ENCODE peak calls at places on chromosomes 16 and 17, in four cellular contexts. P is stomach, Z is SK-N-SH, H is left ventricle myocardium inferior. X is an unnamed sample. For H3K4me1 and H3K9me3, the result is how much of the 10 kb centered on the place peaks cover.

GRCh38 chr16:2785101-2785991 is 2.0 kb downstream of the PRSS33 start:
- DNase-seq in P (no peak), Z (peak), H (no peak), X (no peak)

GRCh38 chr17:57665128-57665527 is 80.0 kb downstream of the CCDC182 start:
- DNase-seq in P (no peak), Z (peak), H (no peak), X (no peak)

GRCh38 chr16:15055141-15056053 is 477 bp downstream of the NTAN1 start:
- DNase-seq in P (no peak), Z (no peak), H (no peak), X (peak)

GRCh38 chr16:84785843-84786538 is 33.8 kb upstream of the CRISPLD2 start:
- DNase-seq in P (peak), Z (peak), H (peak), X (peak)

GRCh38 chr16:569445-570254 is at the start of gene PIGQ:
- DNase-seq in P (peak), Z (peak), H (peak), X (peak)

GRCh38 chr16:85168732-85169256 is 56.5 kb upstream of the CIBAR2 start:
- DNase-seq in P (no peak), Z (peak), H (peak), X (peak)

GRCh38 chr17:81241648-81242420 is 2.7 kb downstream of the NDUFAF8 start:
- DNase-seq in P (peak), Z (peak), H (no peak), X (peak)

GRCh38 chr17:83109793-83110645 is 30.6 kb downstream of the METRNL start:
- DNase-seq in P (peak), Z (peak), H (peak), X (peak)

GRCh38 chr17:44379887-44380286 is 9.6 kb downstream of the ITGA2B start:
- DNase-seq in P (no peak), Z (no peak), H (no peak), X (no peak)

GRCh38 chr17:80948961-80949450 is 42.6 kb upstream of the CHMP6 start:
- DNase-seq in P (no peak), Z (peak), H (no peak), X (no peak)

GRCh38 chr17:2967515-2967914 is 95.9 kb downstream of the OR1D5 start:
- DNase-seq in P (no peak), Z (no peak), H (peak), X (peak)

GRCh38 chr16:81163671-81164070 is 67.5 kb upstream of the GCSH start:
- DNase-seq in P (no peak), Z (no peak), H (no peak), X (no peak)

GRCh38 chr16:15950167-15950854 is 895 bp downstream of the ABCC1 start:
- DNase-seq in P (peak), Z (peak), H (no peak), X (no peak)

GRCh38 chr17:63162406-63163157 is 196.5 kb downstream of the TANC2 start:
- DNase-seq in P (no peak), Z (no peak), H (no peak), X (no peak)

GRCh38 chr17:8126306-8127066 is 2.6 kb upstream of the HES7 start:
- DNase-seq in P (no peak), Z (peak), H (no peak), X (peak)

GRCh38 chr17:28528329-28529011 is 22.3 kb downstream of the FOXN1 start:
- DNase-seq in P (no peak), Z (no peak), H (no peak), X (no peak)

GRCh38 chr16:85462405-85463227 is 150.5 kb upstream of the GSE1 start:
- DNase-seq in P (peak), Z (peak), H (peak), X (peak)

GRCh38 chr17:69478916-69479315 is 64.4 kb downstream of the MAP2K6 start:
- DNase-seq in P (no peak), Z (no peak), H (no peak), X (no peak)

GRCh38 chr17:18235743-18236256 is 10.4 kb downstream of the LLGL1 start:
- DNase-seq in P (no peak), Z (no peak), H (no peak), X (no peak)

GRCh38 chr16:85104147-85104546 is 8.1 kb downstream of the CIBAR2 start:
- DNase-seq in P (no peak), Z (no peak), H (no peak), X (no peak)

GRCh38 chr16:27638833-27639587 is 89.1 kb downstream of the KATNIP start:
- DNase-seq in P (no peak), Z (no peak), H (no peak), X (no peak)

DNA sequence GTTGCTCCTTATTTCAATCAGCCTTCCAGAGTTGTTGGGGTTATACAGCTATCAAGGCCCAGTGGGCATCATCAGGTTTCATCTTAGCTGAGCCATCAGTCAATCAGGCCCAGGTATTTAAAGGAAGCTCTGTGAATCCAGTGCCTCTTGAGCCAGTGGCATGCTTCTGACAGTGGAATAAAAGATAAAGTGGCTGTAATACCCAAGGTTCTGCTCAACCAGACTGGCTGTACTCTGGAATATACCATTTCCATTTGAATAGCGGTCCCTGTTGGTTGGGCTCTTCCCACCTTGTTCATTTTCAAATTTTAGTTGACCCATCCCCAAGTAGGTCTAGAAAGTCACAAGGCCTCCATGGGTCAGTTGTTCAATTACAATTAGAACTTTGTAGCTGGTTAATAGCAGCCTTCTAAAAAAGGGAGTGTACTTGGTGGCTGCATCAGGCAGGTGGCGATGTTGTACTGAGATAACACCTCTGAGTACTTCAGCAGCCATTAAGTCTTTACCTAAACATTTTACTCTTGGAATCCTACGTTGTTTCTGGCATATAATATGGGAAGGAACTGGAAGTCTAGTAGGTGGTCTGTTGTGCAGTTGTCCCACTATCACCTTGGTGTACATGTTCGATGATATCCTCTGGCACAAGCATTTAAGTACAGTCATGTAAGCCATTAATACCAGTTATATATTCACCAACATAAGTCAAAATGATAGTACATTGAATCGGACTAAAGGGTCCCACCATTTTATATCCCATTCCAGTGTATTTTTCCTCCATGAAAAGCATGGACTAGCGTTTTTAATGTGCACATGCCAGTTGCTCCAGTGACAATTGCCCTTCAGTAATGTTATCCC is 294.1 kb downstream of the BCAS3 start:
- DNase-seq in P (peak), Z (peak), H (no peak), X (peak)
- H3K4me1 ChIP-seq in P (under half), Z (under half), H (under half), X (under half)

DNA sequence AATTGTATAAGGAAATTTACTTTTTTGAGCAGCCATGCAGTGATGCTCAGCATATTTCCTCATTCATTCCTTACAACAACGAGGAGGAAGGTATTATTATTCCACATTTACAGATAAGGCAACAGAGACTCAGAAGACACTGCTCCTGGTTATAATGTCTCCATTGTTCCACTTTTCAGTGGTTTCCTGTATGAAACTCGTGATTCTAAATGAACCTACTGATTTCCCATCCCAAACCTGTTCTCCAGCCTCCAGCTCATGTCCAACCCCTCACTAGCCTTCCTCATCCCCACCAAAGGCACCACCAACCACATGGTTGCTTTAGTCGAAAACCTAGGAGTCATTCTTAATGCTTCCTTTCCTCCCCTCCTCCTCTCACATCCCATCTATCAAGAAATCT is 12.5 kb upstream of the ERCC4 start:
- DNase-seq in P (no peak), Z (no peak), H (no peak), X (no peak)
- H3K27ac ChIP-seq in P (no peak), Z (no peak), H (no peak), X (no peak)

DNA sequence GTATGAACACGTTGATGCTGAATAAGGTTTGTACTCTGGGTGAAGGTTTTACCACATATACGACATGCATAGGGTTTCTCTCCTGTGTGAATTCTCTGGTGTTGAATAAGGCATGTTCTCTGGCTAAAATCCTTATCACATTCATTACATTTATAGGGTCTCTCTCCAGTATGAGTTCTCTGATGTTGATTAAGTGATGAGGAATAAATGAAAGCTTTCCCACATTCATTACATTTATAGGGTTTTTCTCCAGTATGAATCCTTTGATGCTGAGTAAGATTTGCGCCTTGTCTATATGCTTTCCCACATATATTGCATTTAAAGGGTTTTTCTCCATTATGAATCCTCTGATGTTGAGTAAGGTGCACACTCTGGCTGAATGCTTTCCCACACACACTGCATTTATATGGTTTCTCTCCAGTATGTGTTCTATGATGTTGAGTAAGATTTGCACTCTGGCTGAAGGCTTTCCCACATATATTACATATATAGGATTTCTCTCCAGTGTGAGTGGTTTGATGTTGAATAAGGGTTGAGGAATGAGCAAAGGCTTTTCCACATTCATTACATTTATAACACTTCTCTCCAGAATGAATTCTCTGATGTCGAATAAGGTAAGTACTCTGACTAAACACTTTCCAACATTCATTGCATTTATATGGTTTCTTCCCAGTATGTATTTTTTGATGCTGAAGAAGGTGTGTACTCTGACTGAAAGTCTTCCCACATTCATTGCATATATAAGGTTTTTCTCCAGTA is 16.9 kb downstream of the ZNF287 start:
- DNase-seq in P (no peak), Z (no peak), H (no peak), X (no peak)
- H3K9me3 ChIP-seq in P (half or more), Z (under half), H (half or more), X (half or more)

GRCh38 chr17:9230861-9231260 is 209.6 kb downstream of the NTN1 start:
- DNase-seq in P (no peak), Z (no peak), H (no peak), X (no peak)
- H3K4me1 ChIP-seq in P (under half), Z (under half), H (under half), X (under half)

DNA sequence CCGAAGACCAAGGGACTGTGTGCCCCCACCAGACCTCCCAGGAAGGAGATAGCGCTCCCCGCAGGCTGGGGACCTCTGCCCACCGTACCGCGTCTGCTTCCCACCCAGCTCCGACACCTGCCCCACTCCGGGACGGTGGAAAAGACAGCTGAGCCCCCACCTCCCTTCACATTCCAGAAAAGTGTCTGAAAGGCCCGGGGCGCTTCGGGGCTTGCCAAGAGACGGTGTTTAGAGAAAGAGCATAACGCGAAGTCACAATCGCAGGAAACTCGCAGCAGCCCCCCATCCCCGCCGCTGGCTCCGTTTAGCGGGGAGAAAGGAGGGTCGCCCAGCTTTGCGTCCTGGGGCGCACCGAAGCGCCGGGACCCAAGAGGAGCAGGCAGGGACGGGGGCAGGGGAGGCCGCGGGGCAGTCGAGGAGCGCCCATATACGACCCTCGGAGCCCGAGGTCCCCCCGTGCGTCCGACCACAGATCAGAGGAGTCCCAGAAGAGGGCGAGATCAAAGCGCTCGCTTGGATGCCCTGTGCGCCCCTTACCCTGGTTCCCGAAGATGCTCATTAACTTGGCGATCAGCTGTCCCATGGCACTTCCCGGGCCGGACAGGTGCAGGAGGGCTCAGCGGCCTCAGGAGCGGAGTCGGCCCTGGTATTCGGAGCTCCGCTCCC is 650 bp downstream of the ARL5C start:
- DNase-seq in P (no peak), Z (no peak), H (no peak), X (no peak)
- H3K27ac ChIP-seq in P (no peak), Z (no peak), H (peak), X (peak)

GRCh38 chr16:76741623-76742022 is 449.4 kb upstream of the MON1B start:
- DNase-seq in P (no peak), Z (no peak), H (no peak), X (no peak)
- H3K9me3 ChIP-seq in P (under half), Z (under half), H (under half), X (under half)

GRCh38 chr16:11794447-11794846 is 2.6 kb downstream of the ZC3H7A start:
- DNase-seq in P (no peak), Z (no peak), H (no peak), X (no peak)
- H3K4me1 ChIP-seq in P (half or more), Z (under half), H (half or more), X (half or more)

GRCh38 chr16:69917739-69918138 is 33.4 kb upstream of the CLEC18A start:
- DNase-seq in P (no peak), Z (no peak), H (no peak), X (peak)
- H3K27ac ChIP-seq in P (peak), Z (no peak), H (peak), X (peak)

GRCh38 chr17:53129863-53130262 is 692.9 kb upstream of the KIF2B start:
- DNase-seq in P (no peak), Z (no peak), H (no peak), X (no peak)

GRCh38 chr17:53122966-53123365 is 699.8 kb upstream of the KIF2B start:
- DNase-seq in P (no peak), Z (no peak), H (no peak), X (no peak)

DNA sequence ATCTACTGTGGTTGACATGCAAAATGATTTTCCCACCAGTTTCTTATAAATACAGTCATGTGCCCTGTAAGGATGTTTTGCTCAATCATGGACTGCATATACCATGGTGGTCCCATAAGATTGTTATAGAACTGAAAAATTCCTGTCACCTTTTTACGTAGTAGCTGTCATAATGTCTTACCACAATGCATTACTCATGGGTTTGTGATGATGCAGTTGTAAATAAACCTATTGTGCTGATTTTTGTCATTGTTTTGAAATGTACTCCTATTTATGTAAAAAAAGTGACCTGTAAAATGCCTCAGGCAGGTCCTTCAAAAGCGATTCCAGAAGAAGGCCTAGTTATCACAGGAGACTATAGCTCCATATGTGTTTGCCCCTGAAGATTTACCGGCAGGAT is 695.4 kb upstream of the KIF2B start:
- DNase-seq in P (no peak), Z (no peak), H (no peak), X (no peak)
- H3K9me3 ChIP-seq in P (under half), Z (under half), H (under half), X (under half)